ENCODE peak calls at places on chromosomes 2 and 18, in five cellular contexts. L, U, C, B and G are unnamed samples.

GRCh38 chr2:216015722-216016464 is 2.5 kb upstream of the MREG start:
- DNase-seq in L (no peak), U (no peak), C (no peak), B (no peak), G (no peak)

GRCh38 chr2:147100406-147101035 is 744.3 kb upstream of the ACVR2A start:
- DNase-seq in L (no peak), U (peak), C (no peak), B (no peak), G (peak)

GRCh38 chr2:17869128-17869527 is 9.3 kb upstream of the KCNS3 start:
- DNase-seq in L (peak), U (no peak), C (no peak), B (no peak), G (no peak)

GRCh38 chr18:2905802-2906521 is 59.2 kb downstream of the EMILIN2 start:
- DNase-seq in L (no peak), U (peak), C (peak), B (no peak), G (no peak)

GRCh38 chr2:164837807-164838206 is 3.8 kb downstream of the COBLL1 start:
- DNase-seq in L (no peak), U (no peak), C (no peak), B (no peak), G (no peak)

GRCh38 chr2:201931955-201932354 is 101.7 kb upstream of the FZD7 start:
- DNase-seq in L (peak), U (no peak), C (no peak), B (peak), G (peak)

GRCh38 chr18:5628512-5629255 is 84.9 kb upstream of the EPB41L3 start:
- DNase-seq in L (no peak), U (peak), C (no peak), B (no peak), G (peak)

GRCh38 chr18:30971338-30971956 is 71.1 kb downstream of the DSC3 start:
- DNase-seq in L (no peak), U (peak), C (no peak), B (no peak), G (peak)

GRCh38 chr2:42171396-42171971 is 2.3 kb downstream of the EML4 start:
- DNase-seq in L (no peak), U (no peak), C (no peak), B (no peak), G (peak)

GRCh38 chr2:134133622-134134312 is 120.1 kb upstream of the MGAT5 start:
- DNase-seq in L (no peak), U (no peak), C (no peak), B (no peak), G (no peak)

GRCh38 chr2:238320246-238320647 is at the start of gene TRAF3IP1:
- DNase-seq in L (peak), U (peak), C (peak), B (peak), G (peak)

GRCh38 chr18:56470679-56471345 is 167.6 kb downstream of the TXNL1 start:
- DNase-seq in L (no peak), U (no peak), C (no peak), B (no peak), G (no peak)

GRCh38 chr2:85180322-85181092 is 47.3 kb downstream of the TCF7L1 start:
- DNase-seq in L (no peak), U (no peak), C (no peak), B (no peak), G (no peak)

GRCh38 chr2:70978388-70979357 is at the start of gene ANKRD53:
- DNase-seq in L (no peak), U (peak), C (no peak), B (no peak), G (peak)

GRCh38 chr18:6752200-6752873 is 22.8 kb downstream of the ARHGAP28 start:
- DNase-seq in L (peak), U (peak), C (no peak), B (no peak), G (peak)

GRCh38 chr2:113754989-113755689 is 1.3 kb downstream of the SLC35F5 start:
- DNase-seq in L (no peak), U (peak), C (no peak), B (no peak), G (peak)

GRCh38 chr2:202871161-202872141 is at the start of gene ICA1L:
- DNase-seq in L (peak), U (peak), C (peak), B (no peak), G (peak)

GRCh38 chr2:31931916-31932315 is 78.9 kb downstream of the MEMO1 start:
- DNase-seq in L (no peak), U (peak), C (no peak), B (no peak), G (no peak)

GRCh38 chr2:36357506-36358316 is 2.1 kb downstream of the CRIM1 start:
- DNase-seq in L (peak), U (peak), C (peak), B (no peak), G (peak)

GRCh38 chr18:25345432-25345831 is 6.5 kb downstream of the ZNF521 start:
- DNase-seq in L (no peak), U (no peak), C (no peak), B (no peak), G (no peak)

GRCh38 chr2:130288467-130289403 is 54.0 kb upstream of the IMP4 start:
- DNase-seq in L (no peak), U (no peak), C (no peak), B (no peak), G (no peak)

GRCh38 chr2:239968717-239969116 is 56.4 kb downstream of the NDUFA10 start:
- DNase-seq in L (no peak), U (no peak), C (no peak), B (no peak), G (no peak)

GRCh38 chr18:45137089-45137423 is 456.4 kb downstream of the SETBP1 start:
- DNase-seq in L (no peak), U (no peak), C (no peak), B (no peak), G (no peak)

GRCh38 chr18:54444309-54444914 is 86.7 kb downstream of the C18orf54 start:
- DNase-seq in L (peak), U (peak), C (peak), B (peak), G (peak)

GRCh38 chr2:191701696-191702095 is 23.8 kb downstream of the NABP1 start:
- DNase-seq in L (no peak), U (no peak), C (no peak), B (no peak), G (no peak)

GRCh38 chr18:5646739-5647138 is 102.9 kb upstream of the EPB41L3 start:
- DNase-seq in L (no peak), U (no peak), C (no peak), B (no peak), G (no peak)

GRCh38 chr2:240954436-240955305 is 43.7 kb upstream of the SNED1 start:
- DNase-seq in L (no peak), U (no peak), C (no peak), B (no peak), G (no peak)

GRCh38 chr2:3113122-3113521 is 264.5 kb downstream of the EIPR1 start:
- DNase-seq in L (no peak), U (no peak), C (no peak), B (no peak), G (no peak)

GRCh38 chr2:30147196-30147714 is 448 bp downstream of the YPEL5 start:
- DNase-seq in L (no peak), U (no peak), C (no peak), B (no peak), G (peak)

GRCh38 chr2:182946949-182947348 is 80.5 kb upstream of the FRZB start:
- DNase-seq in L (peak), U (peak), C (no peak), B (no peak), G (peak)

GRCh38 chr2:45009303-45009927 is at the start of gene SIX2:
- DNase-seq in L (peak), U (peak), C (peak), B (peak), G (peak)

GRCh38 chr2:218323526-218324472 is 31.5 kb upstream of the TMBIM1 start:
- DNase-seq in L (peak), U (peak), C (peak), B (no peak), G (peak)

GRCh38 chr2:1968988-1969700 is 224.8 kb upstream of the PXDN start:
- DNase-seq in L (no peak), U (no peak), C (no peak), B (no peak), G (no peak)

GRCh38 chr2:142989276-142990204 is 112.1 kb downstream of the KYNU start:
- DNase-seq in L (no peak), U (peak), C (peak), B (no peak), G (peak)

GRCh38 chr2:71675296-71675695 is 221.9 kb downstream of the DYSF start:
- DNase-seq in L (no peak), U (no peak), C (no peak), B (no peak), G (no peak)

GRCh38 chr2:64144057-64145013 is at the start of gene PELI1:
- DNase-seq in L (peak), U (peak), C (peak), B (no peak), G (peak)
- TF ChIP-seq CTCF in L (peak), U (no peak), C (peak), B (peak), G (peak)

GRCh38 chr2:196431957-196432356 is 207.6 kb upstream of the CCDC150 start:
- DNase-seq in L (no peak), U (peak), C (peak), B (no peak), G (peak)

GRCh38 chr2:196426122-196426521 is 213.4 kb upstream of the CCDC150 start:
- DNase-seq in L (no peak), U (no peak), C (no peak), B (no peak), G (no peak)

GRCh38 chr2:196433116-196433515 is 206.4 kb upstream of the CCDC150 start:
- DNase-seq in L (no peak), U (no peak), C (no peak), B (no peak), G (no peak)

GRCh38 chr2:196431076-196431475 is 208.4 kb upstream of the CCDC150 start:
- DNase-seq in L (no peak), U (peak), C (no peak), B (no peak), G (no peak)

GRCh38 chr2:196427996-196428634 is 211.4 kb upstream of the CCDC150 start:
- DNase-seq in L (no peak), U (peak), C (no peak), B (no peak), G (no peak)
- H3K4me3 ChIP-seq in L (no peak), U (no peak), C (no peak), B (no peak), G (no peak)

GRCh38 chr18:79933765-79934164 is 17.7 kb downstream of the SLC66A2 start:
- DNase-seq in L (peak), U (peak), C (no peak), B (peak), G (peak)
- TF ChIP-seq CTCF in L (peak), U (peak), C (no peak), B (peak), G (peak)

DNA sequence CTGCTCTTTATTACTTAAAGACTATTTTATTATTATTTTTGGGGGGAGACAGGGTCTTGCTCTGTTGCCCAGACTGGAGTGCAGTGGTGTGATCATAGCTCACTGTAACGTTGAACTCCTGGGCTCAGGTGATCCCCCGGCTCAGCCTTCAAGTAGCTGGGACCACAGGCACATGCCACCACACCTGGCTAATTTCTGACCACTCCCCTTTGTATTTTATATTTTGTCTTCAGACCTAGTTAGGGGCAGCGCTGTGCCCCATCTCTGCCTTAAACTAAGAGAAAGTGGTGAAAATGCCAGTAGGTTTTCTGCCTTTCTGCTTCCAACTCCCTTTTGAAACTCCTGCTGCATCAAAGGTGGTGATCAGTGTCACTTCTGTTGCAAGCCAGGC is 82.5 kb downstream of the LPIN1 start:
- DNase-seq in L (no peak), U (no peak), C (no peak), B (no peak), G (no peak)
- H3K4me3 ChIP-seq in L (no peak), U (no peak), C (no peak), B (no peak), G (no peak)

GRCh38 chr2:187174582-187174981 is 273.5 kb downstream of the CALCRL start:
- DNase-seq in L (no peak), U (peak), C (peak), B (no peak), G (no peak)

GRCh38 chr2:187165936-187166335 is 282.1 kb downstream of the CALCRL start:
- DNase-seq in L (no peak), U (no peak), C (no peak), B (no peak), G (no peak)

GRCh38 chr2:187169108-187169713 is 278.8 kb downstream of the CALCRL start:
- DNase-seq in L (no peak), U (peak), C (no peak), B (no peak), G (peak)

GRCh38 chr2:187169864-187170263 is 278.2 kb downstream of the CALCRL start:
- DNase-seq in L (no peak), U (no peak), C (no peak), B (no peak), G (no peak)

GRCh38 chr2:187171318-187171717 is 276.7 kb downstream of the CALCRL start:
- DNase-seq in L (no peak), U (no peak), C (no peak), B (no peak), G (no peak)
- TF ChIP-seq CTCF in L (no peak), U (no peak), C (no peak), B (no peak), G (no peak)

GRCh38 chr2:234982096-234982834 is 30.4 kb downstream of the SH3BP4 start:
- DNase-seq in L (no peak), U (no peak), C (no peak), B (no peak), G (no peak)

GRCh38 chr2:234983011-234983726 is 31.4 kb downstream of the SH3BP4 start:
- DNase-seq in L (no peak), U (no peak), C (no peak), B (no peak), G (no peak)

GRCh38 chr2:234980476-234981187 is 28.8 kb downstream of the SH3BP4 start:
- DNase-seq in L (peak), U (peak), C (no peak), B (no peak), G (peak)

GRCh38 chr2:234979204-234980167 is 27.7 kb downstream of the SH3BP4 start:
- DNase-seq in L (no peak), U (peak), C (no peak), B (no peak), G (peak)

DNA sequence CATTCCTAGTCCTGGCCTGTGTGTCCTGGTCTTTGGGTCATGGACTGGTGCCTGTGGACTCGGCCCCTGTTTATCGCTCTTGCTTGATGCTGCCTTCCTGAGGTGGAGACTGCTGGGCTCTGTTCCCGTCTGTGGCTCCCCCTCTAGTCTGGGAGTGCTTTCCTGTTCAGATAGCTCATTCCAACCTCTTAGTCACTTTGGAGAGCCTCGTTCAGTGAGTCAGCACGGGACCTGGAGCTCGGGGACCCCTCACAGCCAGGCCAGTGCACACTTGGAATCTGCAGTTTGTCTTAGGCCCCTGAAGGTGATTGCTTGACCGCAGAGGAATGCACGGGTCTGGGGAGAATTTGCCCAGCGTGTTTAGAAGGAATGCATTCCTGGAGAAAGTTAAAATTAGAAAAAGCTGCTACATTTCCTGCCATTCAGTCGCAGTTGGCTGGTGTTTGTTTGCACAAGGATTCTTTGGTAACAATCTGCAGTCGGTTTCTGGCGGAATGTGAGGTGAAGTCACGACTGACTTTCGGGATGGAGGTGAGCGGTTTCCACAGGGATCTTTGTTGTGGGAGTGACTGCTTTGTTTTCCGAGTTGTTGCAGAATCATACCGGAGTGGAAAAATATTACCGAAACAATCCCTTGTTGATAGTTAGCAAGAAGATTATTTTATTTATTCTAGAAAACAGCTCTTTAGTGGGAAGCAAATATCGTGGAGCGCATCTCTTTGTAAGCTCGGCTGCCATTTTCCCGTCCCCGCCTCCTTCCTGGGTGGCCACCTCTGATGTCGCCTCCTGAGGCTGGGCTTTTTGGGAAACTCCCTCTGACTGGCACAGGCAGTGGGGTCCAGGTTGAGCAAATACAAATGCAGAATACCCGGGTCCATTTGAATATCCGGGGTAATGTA is 29.6 kb downstream of the SH3BP4 start:
- DNase-seq in L (peak), U (peak), C (peak), B (peak), G (peak)
- H3K4me3 ChIP-seq in L (no peak), U (peak), C (peak), B (peak), G (peak)

GRCh38 chr2:162926907-162927306 is 88.3 kb upstream of the KCNH7 start:
- DNase-seq in L (peak), U (no peak), C (no peak), B (no peak), G (no peak)

GRCh38 chr2:162934191-162934590 is 95.6 kb upstream of the KCNH7 start:
- DNase-seq in L (no peak), U (no peak), C (no peak), B (no peak), G (peak)

GRCh38 chr2:162929571-162929970 is 91.0 kb upstream of the KCNH7 start:
- DNase-seq in L (no peak), U (no peak), C (peak), B (no peak), G (peak)

GRCh38 chr2:162928356-162928755 is 89.8 kb upstream of the KCNH7 start:
- DNase-seq in L (no peak), U (no peak), C (no peak), B (no peak), G (no peak)

GRCh38 chr2:162932416-162932815 is 93.8 kb upstream of the KCNH7 start:
- DNase-seq in L (no peak), U (no peak), C (no peak), B (no peak), G (no peak)
- TF ChIP-seq CTCF in L (no peak), U (no peak), C (no peak), B (no peak), G (no peak)

GRCh38 chr2:168490916-168491605 is 35.0 kb downstream of the CERS6 start:
- DNase-seq in L (no peak), U (no peak), C (no peak), B (no peak), G (no peak)
- H3K4me3 ChIP-seq in L (no peak), U (no peak), C (peak), B (peak), G (no peak)